ENCODE peak calls at places on chromosome 16, in nine cellular contexts. J is mucosa of descending colon, A is left lung, X is GM12878, Q is adrenal gland, R is adipocyte, G is ovary, M is HCT116, Y is Peyer's patch. E is an unnamed sample. For H3K4me1, the result is how much of the 10 kb centered on the place peaks cover.

GRCh38 chr16:1920727-1921155 is 2.5 kb upstream of the HS3ST6 start:
- DNase-seq in J (no peak), A (no peak), X (no peak), Q (no peak), R (peak), G (no peak), M (no peak), Y (no peak), E (peak)

GRCh38 chr16:3295209-3295608 is 10.0 kb downstream of the TIGD7 start:
- DNase-seq in J (no peak), A (no peak), X (no peak), Q (no peak), R (no peak), G (no peak), M (no peak), Y (no peak), E (no peak)

GRCh38 chr16:86492267-86492960 is 17.9 kb upstream of the FOXF1 start:
- DNase-seq in J (no peak), A (no peak), X (no peak), Q (no peak), R (no peak), G (no peak), M (no peak), Y (no peak), E (no peak)

GRCh38 chr16:85238233-85238647 is 126.0 kb upstream of the CIBAR2 start:
- DNase-seq in J (peak), A (peak), X (no peak), Q (no peak), R (peak), G (peak), M (no peak), Y (peak), E (peak)

GRCh38 chr16:22027633-22028032 is 19.7 kb downstream of the MOSMO start:
- DNase-seq in J (no peak), A (no peak), X (no peak), Q (no peak), R (peak), G (no peak), M (no peak), Y (no peak), E (no peak)

GRCh38 chr16:11562411-11562810 is 24.3 kb downstream of the LITAF start:
- DNase-seq in J (no peak), A (no peak), X (no peak), Q (no peak), R (no peak), G (no peak), M (no peak), Y (no peak), E (no peak)

GRCh38 chr16:89973654-89974335 is 25.2 kb downstream of the DEF8 start:
- DNase-seq in J (no peak), A (no peak), X (no peak), Q (no peak), R (no peak), G (no peak), M (no peak), Y (no peak), E (no peak)

GRCh38 chr16:23206986-23207385 is 24.4 kb downstream of the SCNN1G start:
- DNase-seq in J (no peak), A (no peak), X (no peak), Q (no peak), R (no peak), G (no peak), M (no peak), Y (no peak), E (no peak)

GRCh38 chr16:17379121-17379571 is 91.6 kb downstream of the XYLT1 start:
- DNase-seq in J (no peak), A (peak), X (no peak), Q (peak), R (peak), G (no peak), M (no peak), Y (no peak), E (no peak)

GRCh38 chr16:15885560-15886001 is 2.8 kb downstream of the CEP20 start:
- DNase-seq in J (no peak), A (no peak), X (no peak), Q (no peak), R (no peak), G (no peak), M (no peak), Y (no peak), E (no peak)
- H3K4me1 ChIP-seq in J (under half), A (under half), X (under half), Q (under half), R (under half), G (under half), M (under half), Y (under half), E (under half)

GRCh38 chr16:72104905-72105304 is 11.3 kb downstream of the DHX38 start:
- DNase-seq in J (no peak), A (no peak), X (no peak), Q (no peak), R (no peak), G (no peak), M (no peak), Y (no peak), E (peak)

GRCh38 chr16:72098936-72099335 is 5.3 kb downstream of the DHX38 start:
- DNase-seq in J (no peak), A (no peak), X (no peak), Q (no peak), R (no peak), G (no peak), M (no peak), Y (no peak), E (no peak)

GRCh38 chr16:72094266-72094610 is 591 bp downstream of the DHX38 start:
- DNase-seq in J (no peak), A (no peak), X (no peak), Q (no peak), R (no peak), G (no peak), M (no peak), Y (no peak), E (no peak)

GRCh38 chr16:72101195-72101594 is 7.5 kb downstream of the DHX38 start:
- DNase-seq in J (no peak), A (no peak), X (no peak), Q (no peak), R (no peak), G (no peak), M (no peak), Y (no peak), E (no peak)

DNA sequence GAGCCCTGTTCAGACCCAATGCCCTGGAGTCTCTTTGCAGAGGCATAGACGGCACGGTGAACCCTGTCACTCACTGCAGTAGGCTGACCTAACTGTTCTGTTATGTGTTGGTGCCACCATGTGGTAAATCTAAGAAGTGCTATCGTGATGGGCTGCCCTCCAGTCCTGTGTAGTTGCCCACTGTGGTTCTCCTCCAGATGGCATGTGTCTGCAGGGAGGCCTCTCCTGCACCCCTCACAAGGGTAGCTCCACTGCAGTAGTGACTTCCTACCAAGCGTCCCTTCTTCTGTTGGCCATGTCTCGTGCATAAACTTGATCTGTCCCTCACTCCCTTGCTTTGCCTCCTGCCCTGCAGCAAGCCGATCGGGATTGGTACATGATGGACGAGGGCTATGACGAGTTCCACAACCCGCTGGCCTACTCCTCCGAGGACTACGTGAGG is 5.8 kb downstream of the DHX38 start:
- DNase-seq in J (no peak), A (no peak), X (peak), Q (peak), R (peak), G (peak), M (peak), Y (no peak), E (peak)
- H3K4me1 ChIP-seq in J (under half), A (under half), X (under half), Q (under half), R (under half), G (under half), M (under half), Y (under half), E (under half)

DNA sequence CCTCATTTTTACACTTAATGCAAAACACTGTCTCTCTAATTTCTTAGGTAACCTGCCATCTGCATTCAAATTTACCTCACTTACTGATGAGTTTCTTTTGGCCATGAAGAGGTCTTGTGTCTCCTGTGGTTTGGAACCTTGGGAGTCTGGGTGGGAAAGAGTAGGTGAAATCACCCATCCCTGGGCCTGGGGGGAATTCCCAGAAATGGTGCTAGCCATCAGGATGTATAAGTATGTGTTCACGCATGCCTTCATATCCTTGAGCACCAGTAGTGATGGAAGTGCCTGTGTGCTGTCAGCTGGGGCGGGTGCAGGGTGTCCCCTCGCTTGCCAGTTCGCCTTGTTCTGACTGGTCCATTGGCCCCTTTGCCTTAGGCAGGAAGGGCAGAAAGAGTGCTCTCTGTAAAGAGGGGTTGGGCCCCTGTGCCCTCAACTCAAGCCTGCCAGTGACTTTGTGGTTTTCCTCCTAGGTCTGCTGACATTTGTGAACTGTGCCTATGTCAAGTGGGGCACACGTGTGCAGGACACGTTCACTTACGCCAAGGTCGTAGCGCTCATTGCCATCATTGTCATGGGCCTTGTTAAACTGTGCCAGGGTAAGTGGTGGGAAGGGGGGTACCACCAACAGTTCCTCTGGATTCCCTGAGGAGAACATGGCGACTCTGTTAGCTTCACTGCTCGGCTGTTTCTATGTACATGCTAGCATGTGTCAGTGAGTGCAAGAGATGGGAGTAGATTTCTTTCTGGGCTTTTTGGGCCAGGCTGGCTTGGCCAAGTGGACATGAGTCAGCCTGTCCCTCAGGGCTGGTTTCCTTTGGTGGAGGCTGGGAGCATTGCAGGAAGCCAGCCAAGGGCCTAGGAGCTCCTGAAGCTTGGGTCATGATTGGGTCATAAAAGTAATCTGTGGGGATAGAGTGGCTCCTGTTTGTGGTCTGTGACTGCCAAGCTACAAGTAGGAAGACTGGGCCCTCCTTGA is 23.2 kb downstream of the SLC7A6OS start:
- DNase-seq in J (no peak), A (peak), X (no peak), Q (peak), R (peak), G (peak), M (no peak), Y (peak), E (peak)
- H3K4me1 ChIP-seq in J (under half), A (half or more), X (half or more), Q (under half), R (half or more), G (under half), M (under half), Y (under half), E (under half)

DNA sequence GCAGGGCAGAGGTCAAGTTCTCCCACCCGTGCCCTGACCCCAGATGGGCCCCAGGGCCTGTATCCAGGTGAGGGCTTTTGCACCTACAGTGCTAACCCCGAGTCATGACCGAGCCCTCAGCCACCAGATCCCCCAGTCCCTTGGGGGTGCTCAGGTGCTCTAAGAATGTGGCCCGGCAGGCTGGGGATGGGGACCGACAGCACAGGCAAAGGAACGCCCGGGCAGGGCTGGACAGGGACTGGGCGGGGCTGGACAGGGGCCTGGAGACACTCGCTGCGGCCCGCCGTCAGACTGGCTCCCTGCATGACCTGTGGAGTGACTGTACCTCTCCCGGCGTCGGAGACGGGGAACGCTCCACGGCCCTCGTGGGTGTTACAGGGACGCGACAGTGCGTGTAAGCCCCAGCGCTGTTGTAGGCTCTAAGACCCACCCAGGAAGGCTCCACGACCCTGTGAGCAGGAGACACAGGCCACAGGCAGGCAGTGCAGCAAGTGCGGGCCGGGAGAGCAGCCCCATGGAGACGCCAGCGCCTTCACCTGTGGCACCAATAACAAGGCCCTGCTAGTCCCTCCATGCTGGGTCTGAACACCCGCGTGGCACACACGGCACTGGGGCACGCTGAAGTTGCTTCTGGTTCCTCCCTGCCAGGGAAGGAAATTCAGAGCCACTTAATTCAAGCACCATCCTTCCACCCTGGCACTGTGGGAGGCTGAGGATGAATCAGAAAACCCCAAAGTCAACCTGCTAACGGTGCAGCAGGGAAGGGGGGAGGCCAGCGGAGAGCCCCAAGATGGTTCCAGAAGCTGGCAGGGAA is 38.7 kb downstream of the CBFA2T3 start:
- DNase-seq in J (no peak), A (no peak), X (no peak), Q (no peak), R (no peak), G (no peak), M (no peak), Y (no peak), E (no peak)
- H3K4me1 ChIP-seq in J (under half), A (half or more), X (under half), Q (under half), R (under half), G (under half), M (under half), Y (half or more), E (under half)

E was measured in SJSA1.